ENCODE peak calls at places on chromosomes 3 and 15, in nine cellular contexts. G is memory B cell; W is activated T-helper 1 cell treated with anti-CD3 and anti-CD28 coated beads, Interleukin-2, amount 50 U/mL, for 16 hours; L is NCI-H1048; S is fibroblast of gingiva; M is stimulated activated CD4-positive, alpha-beta T cell treated with anti-CD3 and anti-CD28 coated beads, Interleukin-15, amount 100 ng/mL, for 24 hours; V is coronary artery; I is tibial artery; T is globus pallidus. J is an unnamed sample.

GRCh38 chr3:129485681-129486056 is 42.8 kb upstream of the RHO start:
- DNase-seq in G (no peak), W (no peak), L (no peak), S (peak), M (no peak), V (peak), I (peak), T (peak), J (no peak)

GRCh38 chr3:181250714-181251113 is 261.2 kb upstream of the DNAJC19 start:
- DNase-seq in G (no peak), W (no peak), L (no peak), S (no peak), M (no peak), V (no peak), I (no peak), T (no peak), J (no peak)

GRCh38 chr15:65259367-65259781 is 27.3 kb downstream of the PARP16 start:
- DNase-seq in G (no peak), W (no peak), L (no peak), S (no peak), M (no peak), V (no peak), I (peak), T (no peak), J (no peak)

GRCh38 chr3:123635220-123635619 is 50.4 kb upstream of the HACD2 start:
- DNase-seq in G (no peak), W (no peak), L (no peak), S (no peak), M (no peak), V (no peak), I (peak), T (no peak), J (no peak)

GRCh38 chr3:5974637-5975322 is 787.3 kb downstream of the EDEM1 start:
- DNase-seq in G (no peak), W (no peak), L (no peak), S (no peak), M (no peak), V (no peak), I (no peak), T (peak), J (no peak)

GRCh38 chr15:51938286-51938685 is 33.3 kb downstream of the LEO1 start:
- DNase-seq in G (no peak), W (no peak), L (no peak), S (no peak), M (no peak), V (no peak), I (no peak), T (no peak), J (no peak)

GRCh38 chr3:176075491-176075890 is 1121.8 kb downstream of the TBL1XR1 start:
- DNase-seq in G (no peak), W (no peak), L (no peak), S (peak), M (no peak), V (no peak), I (no peak), T (no peak), J (no peak)

GRCh38 chr3:181075098-181075497 is 85.6 kb upstream of the DNAJC19 start:
- DNase-seq in G (no peak), W (no peak), L (no peak), S (no peak), M (no peak), V (no peak), I (no peak), T (no peak), J (no peak)

GRCh38 chr3:141998674-141999290 is 122.3 kb downstream of the ATP1B3 start:
- DNase-seq in G (no peak), W (no peak), L (no peak), S (peak), M (no peak), V (no peak), I (no peak), T (no peak), J (peak)

GRCh38 chr15:94306700-94307650 is 75.6 kb downstream of the MCTP2 start:
- DNase-seq in G (no peak), W (no peak), L (no peak), S (no peak), M (peak), V (no peak), I (no peak), T (no peak), J (no peak)

GRCh38 chr15:92818658-92819311 is 81.3 kb upstream of the CHD2 start:
- DNase-seq in G (no peak), W (no peak), L (no peak), S (no peak), M (peak), V (no peak), I (no peak), T (no peak), J (no peak)

GRCh38 chr15:34889486-34889885 is 80.1 kb downstream of the AQR start:
- DNase-seq in G (no peak), W (no peak), L (no peak), S (peak), M (no peak), V (no peak), I (no peak), T (no peak), J (no peak)

GRCh38 chr15:99454941-99455795 is 110.6 kb upstream of the MEF2A start:
- DNase-seq in G (peak), W (no peak), L (no peak), S (peak), M (no peak), V (peak), I (peak), T (peak), J (no peak)

GRCh38 chr15:100767002-100767825 is 112.4 kb upstream of the ALDH1A3 start:
- DNase-seq in G (no peak), W (no peak), L (no peak), S (no peak), M (no peak), V (peak), I (peak), T (no peak), J (no peak)

J was measured in SK-N-MC.